ENCODE peak calls at places on chromosomes 7 and 10, in eight cellular contexts. Q is tibial artery; T is activated CD8-positive, alpha-beta memory T cell treated with anti-CD3 and anti-CD28 coated beads for 48 hours; N is right cardiac atrium; K is astrocyte; J is NCI-H2029 treated with DMSO at 0.1 percent for 48 hours; S is T-helper 2 cell; D is T-cell. V is an unnamed sample.

GRCh38 chr10:17412323-17412722 is 42.1 kb downstream of the ST8SIA6 start:
- DNase-seq in K (no peak), T (no peak), S (no peak), N (no peak), J (no peak), Q (no peak), D (no peak), V (no peak)

GRCh38 chr7:106165328-106165727 is 53.2 kb upstream of the SYPL1 start:
- DNase-seq in N (no peak), T (no peak), J (no peak), D (no peak), S (no peak), K (peak), Q (no peak), V (no peak)

GRCh38 chr7:114255404-114255841 is 159.2 kb upstream of the FOXP2 start:
- DNase-seq in N (peak), Q (no peak), T (no peak), J (no peak), D (no peak), S (no peak), K (no peak), V (no peak)

GRCh38 chr7:80699030-80699638 is 60.7 kb downstream of the CD36 start:
- DNase-seq in J (peak), D (no peak), S (no peak), N (no peak), K (no peak), T (no peak), Q (no peak), V (no peak)

GRCh38 chr7:133550811-133551210 is 297.9 kb downstream of the EXOC4 start:
- DNase-seq in K (no peak), S (no peak), Q (no peak), N (no peak), D (no peak), T (no peak), J (no peak), V (no peak)

GRCh38 chr7:119964640-119965542 is 308.1 kb upstream of the KCND2 start:
- DNase-seq in K (peak), T (no peak), D (no peak), S (no peak), J (no peak), Q (no peak), N (no peak), V (no peak)

GRCh38 chr10:22316286-22317120 is at the start of gene COMMD3:
- DNase-seq in T (no peak), S (peak), J (no peak), D (peak), N (peak), Q (peak), K (peak), V (peak)

GRCh38 chr10:108862691-108863350 is 1060.5 kb downstream of the XPNPEP1 start:
- DNase-seq in S (no peak), N (no peak), Q (no peak), J (no peak), T (no peak), K (peak), D (no peak), V (no peak)

GRCh38 chr7:4631664-4632171 is 50.4 kb upstream of the FOXK1 start:
- DNase-seq in K (peak), N (peak), J (peak), S (no peak), D (no peak), Q (peak), T (no peak), V (no peak)

GRCh38 chr7:86995814-86996213 is 63.6 kb downstream of the ELAPOR2 start:
- DNase-seq in J (no peak), T (no peak), K (no peak), D (no peak), N (no peak), S (no peak), Q (no peak), V (no peak)

GRCh38 chr10:3350205-3350604 is 177.6 kb upstream of the PITRM1 start:
- DNase-seq in J (no peak), K (no peak), D (no peak), S (no peak), Q (no peak), N (no peak), T (no peak), V (no peak)

GRCh38 chr7:116787881-116788280 is 74.5 kb upstream of the CAPZA2 start:
- DNase-seq in S (no peak), N (no peak), T (no peak), D (no peak), K (no peak), J (no peak), Q (no peak), V (no peak)

GRCh38 chr10:28734940-28735759 is 57.8 kb downstream of the BAMBI start:
- DNase-seq in T (no peak), Q (no peak), D (no peak), N (no peak), K (peak), J (no peak), S (no peak), V (no peak)

GRCh38 chr7:32034052-32034451 is 36.2 kb downstream of the PDE1C start:
- DNase-seq in S (no peak), J (peak), D (no peak), K (no peak), Q (no peak), T (no peak), N (no peak), V (no peak)

GRCh38 chr7:122803323-122803722 is 82.9 kb downstream of the CADPS2 start:
- DNase-seq in S (no peak), Q (no peak), N (peak), D (no peak), T (no peak), K (peak), J (no peak), V (no peak)